ENCODE peak calls at places on chromosomes 7 and 10, in eight cellular contexts. Q, D, T, Y, W, M, A and X are unnamed samples.

GRCh38 chr10:14360515-14360914 is 29.8 kb upstream of the FRMD4A start:
- DNase-seq in Q (no peak), D (no peak), T (no peak), Y (no peak), W (no peak), M (no peak), A (no peak), X (no peak)

GRCh38 chr10:23294638-23295247 is 49.9 kb downstream of the C10orf67 start:
- DNase-seq in Q (no peak), D (no peak), T (no peak), Y (no peak), W (no peak), M (no peak), A (no peak), X (no peak)

GRCh38 chr10:30438016-30438850 is 4.2 kb downstream of the MAP3K8 start:
- DNase-seq in Q (no peak), D (peak; percentile 55), T (no peak), Y (no peak), W (no peak), M (no peak), A (no peak), X (no peak)

GRCh38 chr10:101135151-101136006 is 4.3 kb downstream of the TLX1 start:
- DNase-seq in Q (no peak), D (no peak), T (peak; percentile 62), Y (peak; percentile 52), W (no peak), M (no peak), A (peak; percentile 63), X (no peak)

GRCh38 chr7:29045258-29046095 is 87.3 kb upstream of the TRIL start:
- DNase-seq in Q (no peak), D (no peak), T (no peak), Y (no peak), W (no peak), M (peak; percentile 32), A (no peak), X (no peak)

GRCh38 chr10:59537451-59537850 is 172.2 kb downstream of the SLC16A9 start:
- DNase-seq in Q (no peak), D (no peak), T (no peak), Y (no peak), W (no peak), M (no peak), A (no peak), X (no peak)

GRCh38 chr10:61760943-61761824 is 98.5 kb downstream of the CABCOCO1 start:
- DNase-seq in Q (no peak), D (peak; percentile 91), T (no peak), Y (no peak), W (no peak), M (no peak), A (no peak), X (peak; percentile 60)

GRCh38 chr7:45910855-45911254 is 10.2 kb downstream of the IGFBP3 start:
- DNase-seq in Q (no peak), D (no peak), T (no peak), Y (no peak), W (no peak), M (no peak), A (no peak), X (no peak)

GRCh38 chr7:141441837-141442627 is 109.2 kb upstream of the AGK start:
- DNase-seq in Q (no peak), D (no peak), T (no peak), Y (no peak), W (no peak), M (no peak), A (no peak), X (no peak)

GRCh38 chr10:3895045-3895609 is 110.1 kb upstream of the KLF6 start:
- DNase-seq in Q (no peak), D (peak; percentile 72), T (no peak), Y (no peak), W (no peak), M (no peak), A (peak; percentile 58), X (no peak)

GRCh38 chr7:20240080-20240926 is 23.1 kb upstream of the MACC1 start:
- DNase-seq in Q (no peak), D (peak; percentile 51), T (no peak), Y (no peak), W (no peak), M (no peak), A (no peak), X (no peak)

GRCh38 chr7:16743207-16743606 is 10.3 kb upstream of the TSPAN13 start:
- DNase-seq in Q (no peak), D (peak; percentile 60), T (no peak), Y (no peak), W (no peak), M (no peak), A (no peak), X (no peak)

GRCh38 chr7:48428091-48428710 is 256.9 kb downstream of the ABCA13 start:
- DNase-seq in Q (no peak), D (no peak), T (no peak), Y (no peak), W (no peak), M (no peak), A (no peak), X (no peak)

GRCh38 chr7:27636326-27637006 is 26.2 kb downstream of the HIBADH start:
- DNase-seq in Q (no peak), D (no peak), T (no peak), Y (no peak), W (no peak), M (no peak), A (no peak), X (no peak)

GRCh38 chr7:105990726-105991465 is 27.8 kb downstream of the CDHR3 start:
- DNase-seq in Q (no peak), D (peak; percentile 2), T (no peak), Y (no peak), W (no peak), M (no peak), A (peak; percentile 89), X (no peak)
- H3K4me3 ChIP-seq in Q (no peak overlapping the region), D (no peak overlapping the region), T (no peak overlapping the region), Y (no peak overlapping the region), W (no peak overlapping the region), M (no peak overlapping the region), A (no peak overlapping the region), X (no peak overlapping the region)

GRCh38 chr7:101996131-101996691 is 178.8 kb downstream of the CUX1 start:
- DNase-seq in Q (no peak), D (no peak), T (no peak), Y (no peak), W (no peak), M (no peak), A (no peak), X (no peak)
- H3K4me3 ChIP-seq in Q (no peak overlapping the region), D (no peak overlapping the region), T (no peak overlapping the region), Y (no peak overlapping the region), W (no peak overlapping the region), M (no peak overlapping the region), A (no peak overlapping the region), X (no peak overlapping the region)

DNA sequence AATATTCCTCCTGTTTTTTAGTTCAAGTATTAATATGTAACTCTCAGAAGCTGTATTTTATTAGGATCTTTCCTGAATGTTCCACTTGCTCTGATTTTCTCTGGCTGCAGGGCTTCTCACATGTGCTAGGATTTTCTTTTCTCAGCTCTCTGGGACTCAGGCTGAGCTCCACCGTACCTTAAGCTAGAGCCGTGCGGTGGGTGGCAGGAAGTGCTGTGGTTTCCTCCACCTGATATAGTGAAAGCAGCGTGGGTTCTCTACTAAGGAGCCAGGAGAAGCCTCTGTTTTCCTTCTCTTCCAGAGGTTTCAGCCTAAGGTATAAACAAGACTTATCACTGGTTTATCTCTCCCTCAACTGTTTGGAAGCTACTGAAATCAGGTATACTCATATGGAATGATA is 433.6 kb downstream of the NRG3 start:
- DNase-seq in Q (no peak), D (no peak), T (no peak), Y (no peak), W (no peak), M (no peak), A (no peak), X (no peak)
- H3K4me3 ChIP-seq in Q (no peak overlapping the region), D (no peak overlapping the region), T (no peak overlapping the region), Y (no peak overlapping the region), W (no peak overlapping the region), M (no peak overlapping the region), A (no peak overlapping the region), X (no peak overlapping the region)

GRCh38 chr10:78301891-78302738 is 268.5 kb downstream of the RPS24 start:
- DNase-seq in Q (peak; percentile 18), D (no peak), T (peak; percentile 28), Y (no peak), W (no peak), M (no peak), A (peak; percentile 68), X (no peak)
- H3K4me3 ChIP-seq in Q (peak overlapping the region; percentile 46), D (no peak overlapping the region), T (peak overlapping the region; percentile 69), Y (peak overlapping the region; percentile 44), W (peak overlapping the region; percentile 52), M (no peak overlapping the region), A (peak overlapping the region; percentile 79), X (peak overlapping the region; percentile 53)